ENCODE peak calls at places on chromosomes 4 and X, in nine cellular contexts. V is right cardiac atrium; C is mesendoderm; S is PC-9; J is COLO829; L is foreskin fibroblast; Y is NCI-H1048; H is mucosa of descending colon; A is activated T-cell treated with anti-CD3 and anti-CD28 coated beads, Interleukin-2, amount 50 U/mL, for 4 hours. M is an unnamed sample.

GRCh38 chr4:174865418-174865985 is 36.5 kb upstream of the GLRA3 start:
- DNase-seq in H (no peak), L (no peak), S (no peak), Y (no peak), A (no peak), C (no peak), V (no peak), J (no peak), M (no peak)

GRCh38 chrX:110407910-110408545 is 49.4 kb downstream of the RTL9 start:
- DNase-seq in S (peak), A (peak), L (peak), H (peak), J (no peak), C (peak), V (no peak), Y (peak), M (no peak)

GRCh38 chr4:107850438-107850837 is 25.7 kb downstream of the SGMS2 start:
- DNase-seq in H (no peak), C (no peak), S (no peak), Y (no peak), A (no peak), J (no peak), L (no peak), V (no peak), M (no peak)

GRCh38 chr4:38753021-38753806 is 29.6 kb downstream of the TLR10 start:
- DNase-seq in S (peak), H (peak), Y (peak), L (peak), A (no peak), J (peak), C (peak), V (peak), M (no peak)

GRCh38 chr4:184503869-184504300 is 29.5 kb upstream of the IRF2 start:
- DNase-seq in L (peak), V (no peak), H (no peak), S (no peak), A (no peak), C (no peak), Y (no peak), J (no peak), M (no peak)

GRCh38 chrX:67781132-67781531 is 237.3 kb downstream of the AR start:
- DNase-seq in L (peak), V (no peak), C (no peak), A (no peak), H (no peak), Y (no peak), J (peak), S (no peak), M (no peak)

GRCh38 chrX:55026143-55026542 is 4.6 kb downstream of the ALAS2 start:
- DNase-seq in A (no peak), J (no peak), C (no peak), S (no peak), L (peak), Y (no peak), H (no peak), V (no peak), M (no peak)

GRCh38 chr4:138161351-138161750 is 80.8 kb downstream of the SLC7A11 start:
- DNase-seq in A (no peak), Y (no peak), J (no peak), C (no peak), L (no peak), S (no peak), V (no peak), H (no peak), M (no peak)

GRCh38 chrX:119008122-119008744 is 33.8 kb downstream of the LONRF3 start:
- DNase-seq in S (peak), H (peak), V (no peak), C (peak), L (peak), Y (no peak), J (peak), A (peak), M (peak)

GRCh38 chrX:49193542-49193964 is 6.4 kb downstream of the SYP start:
- DNase-seq in L (no peak), S (no peak), C (no peak), H (no peak), A (no peak), V (no peak), Y (no peak), J (no peak), M (no peak)

GRCh38 chrX:115562492-115562872 is 1.5 kb downstream of the PLS3 start:
- DNase-seq in S (peak), V (no peak), A (no peak), H (no peak), L (peak), Y (no peak), J (no peak), C (peak), M (no peak)

GRCh38 chrX:103878466-103879151 is 46.6 kb upstream of the RAB9B start:
- DNase-seq in Y (no peak), A (no peak), J (peak), L (peak), V (peak), S (peak), C (peak), H (peak), M (no peak)

GRCh38 chr4:118280501-118281218 is 72.1 kb downstream of the PRSS12 start:
- DNase-seq in S (peak), J (peak), H (peak), V (no peak), L (peak), A (peak), Y (no peak), C (peak), M (peak)

GRCh38 chr4:53365121-53365485 is 758 bp downstream of the SCFD2 start:
- DNase-seq in C (peak), J (no peak), Y (no peak), A (no peak), H (peak), S (peak), L (peak), V (no peak), M (no peak)

GRCh38 chr4:31995943-31996901 is 1276.1 kb downstream of the PCDH7 start:
- DNase-seq in A (no peak), J (no peak), H (peak), V (no peak), Y (no peak), C (no peak), S (no peak), L (no peak), M (no peak)

GRCh38 chr4:145716200-145716599 is 36.3 kb downstream of the C4orf51 start:
- DNase-seq in A (no peak), S (no peak), L (peak), H (no peak), J (no peak), Y (no peak), V (no peak), C (peak), M (no peak)

GRCh38 chr4:107492566-107492965 is 227.5 kb downstream of the PAPSS1 start:
- DNase-seq in A (no peak), S (no peak), Y (no peak), L (no peak), H (no peak), V (no peak), C (no peak), J (no peak), M (no peak)

GRCh38 chr4:147491076-147491475 is 10.2 kb downstream of the EDNRA start:
- DNase-seq in L (no peak), H (no peak), J (no peak), V (no peak), S (no peak), A (no peak), Y (no peak), C (no peak), M (no peak)

GRCh38 chr4:166941629-166942028 is 292.7 kb downstream of the SPOCK3 start:
- DNase-seq in C (peak), Y (no peak), S (no peak), J (no peak), L (peak), A (no peak), H (no peak), V (no peak), M (no peak)

GRCh38 chrX:2666491-2666890 is 24.6 kb upstream of the CD99 start:
- DNase-seq in S (no peak), C (no peak), A (no peak), L (no peak), J (no peak), H (no peak), Y (no peak), V (no peak), M (no peak)

GRCh38 chr4:1499465-1499864 is 93.2 kb upstream of the NKX1-1 start:
- DNase-seq in J (no peak), A (no peak), Y (no peak), H (no peak), S (no peak), L (no peak), V (no peak), C (no peak), M (no peak)

GRCh38 chr4:76982638-76983579 is 33.4 kb downstream of the SEPTIN11 start:
- DNase-seq in H (no peak), C (no peak), V (no peak), A (no peak), S (no peak), Y (no peak), J (no peak), L (peak), M (no peak)

GRCh38 chr4:20418865-20419451 is 167.3 kb downstream of the SLIT2 start:
- DNase-seq in H (peak), Y (no peak), S (peak), V (no peak), C (peak), J (peak), A (no peak), L (peak), M (no peak)

GRCh38 chr4:6372649-6373525 is 99.5 kb downstream of the PPP2R2C start:
- DNase-seq in C (peak), L (peak), A (no peak), J (peak), H (peak), V (no peak), S (peak), Y (no peak), M (no peak)

GRCh38 chr4:106806158-106806797 is 229.8 kb downstream of the DKK2 start:
- DNase-seq in A (no peak), H (no peak), J (no peak), V (no peak), Y (no peak), L (no peak), C (no peak), S (no peak), M (no peak)

GRCh38 chrX:55867254-55867653 is 149.7 kb downstream of the RRAGB start:
- DNase-seq in A (no peak), H (peak), V (no peak), Y (no peak), S (no peak), J (no peak), L (peak), C (no peak), M (no peak)

GRCh38 chr4:55180980-55181379 is 55.6 kb upstream of the KDR start:
- DNase-seq in V (no peak), H (no peak), S (no peak), L (peak), C (peak), A (no peak), J (no peak), Y (no peak), M (no peak)

GRCh38 chrX:11703855-11704254 is 38.1 kb upstream of the ARHGAP6 start:
- DNase-seq in A (no peak), L (no peak), C (no peak), H (no peak), Y (no peak), J (no peak), V (no peak), S (no peak), M (no peak)

GRCh38 chr4:16125571-16126445 is 42.0 kb upstream of the PROM1 start:
- DNase-seq in S (no peak), Y (no peak), L (no peak), J (no peak), C (peak), A (no peak), H (no peak), V (no peak), M (no peak)

GRCh38 chr4:8865681-8866310 is 5.8 kb downstream of the HMX1 start:
- DNase-seq in Y (no peak), A (no peak), S (no peak), V (no peak), H (no peak), J (no peak), C (no peak), L (no peak), M (no peak)

GRCh38 chr4:114857831-114858230 is 255.6 kb downstream of the NDST4 start:
- DNase-seq in Y (no peak), V (no peak), J (no peak), H (no peak), A (no peak), S (no peak), L (no peak), C (peak), M (no peak)

GRCh38 chr4:33054161-33054560 is 2334.0 kb downstream of the PCDH7 start:
- DNase-seq in L (peak), H (no peak), Y (no peak), S (no peak), C (no peak), A (no peak), V (no peak), J (no peak), M (no peak)

GRCh38 chr4:52995341-52996030 is 133.4 kb downstream of the RASL11B start:
- DNase-seq in V (no peak), H (no peak), S (no peak), C (no peak), Y (no peak), A (no peak), J (no peak), L (peak), M (no peak)

GRCh38 chrX:23333842-23334535 is 660 bp upstream of the PTCHD1 start:
- DNase-seq in H (peak), J (no peak), Y (no peak), V (no peak), L (peak), S (no peak), C (peak), A (no peak), M (no peak)

GRCh38 chr4:80407246-80407645 is 71.7 kb downstream of the CFAP299 start:
- DNase-seq in L (peak), V (peak), H (no peak), J (no peak), C (no peak), A (no peak), S (no peak), Y (no peak), M (no peak)

GRCh38 chrX:24298191-24298590 is 15.7 kb downstream of the SUPT20HL2 start:
- DNase-seq in C (no peak), A (no peak), J (no peak), S (peak), Y (no peak), L (peak), V (no peak), H (no peak), M (no peak)

M was measured in CD4-positive, alpha-beta T cell.